ENCODE peak calls at places on chromosomes 13 and 19, in eight cellular contexts. K is right cardiac atrium; S is AG09309; N is uterus; B is fibroblast of mammary gland; Y is CD4-positive, CD25-positive, alpha-beta regulatory T cell; L is cardiac fibroblast; G is effector memory CD4-positive, alpha-beta T cell. D is an unnamed sample.

GRCh38 chr19:45955905-45956608 is 17.6 kb downstream of the NOVA2 start:
- DNase-seq in Y (no peak), L (peak), B (no peak), G (no peak), N (peak), S (no peak), K (peak), D (no peak)

GRCh38 chr19:54668353-54668752 is 5.6 kb downstream of the LILRB4 start:
- DNase-seq in B (no peak), N (no peak), Y (no peak), L (no peak), K (no peak), G (no peak), S (no peak), D (no peak)

GRCh38 chr19:34418300-34418699 is 9.9 kb upstream of the UBA2 start:
- DNase-seq in B (no peak), G (no peak), N (no peak), S (no peak), L (no peak), Y (no peak), K (no peak), D (no peak)

GRCh38 chr19:28847468-28847867 is 365.5 kb downstream of the UQCRFS1 start:
- DNase-seq in G (no peak), S (peak), B (peak), N (no peak), K (no peak), L (peak), Y (no peak), D (no peak)

GRCh38 chr13:20939662-20940061 is 37.1 kb upstream of the XPO4 start:
- DNase-seq in N (no peak), B (no peak), S (no peak), G (no peak), Y (no peak), L (no peak), K (peak), D (no peak)

GRCh38 chr13:38685974-38686571 is 804 bp upstream of the FREM2 start:
- DNase-seq in G (no peak), B (peak), K (no peak), S (no peak), L (peak), N (no peak), Y (no peak), D (no peak)

GRCh38 chr19:8445488-8446001 is 770 bp downstream of the HNRNPM start:
- DNase-seq in N (peak), Y (no peak), B (no peak), L (peak), S (no peak), G (peak), K (peak), D (no peak)

GRCh38 chr19:39237200-39238184 is 7.3 kb downstream of the IFNL3 start:
- DNase-seq in L (no peak), S (no peak), Y (no peak), K (no peak), N (no peak), G (no peak), B (no peak), D (peak)

GRCh38 chr13:113602291-113602970 is 17.9 kb downstream of the TFDP1 start:
- DNase-seq in B (no peak), K (no peak), N (no peak), Y (no peak), G (no peak), S (no peak), L (no peak), D (no peak)

GRCh38 chr19:660793-661426 is 2.1 kb downstream of the RNF126 start:
- DNase-seq in N (no peak), K (no peak), L (no peak), S (no peak), B (no peak), G (no peak), Y (no peak), D (no peak)

GRCh38 chr19:663682-664117 is 686 bp upstream of the RNF126 start:
- DNase-seq in L (no peak), Y (no peak), B (no peak), S (no peak), G (no peak), N (no peak), K (no peak), D (no peak)

GRCh38 chr19:662962-663681 is at the start of gene RNF126:
- DNase-seq in N (peak), B (peak), L (peak), G (peak), S (peak), Y (peak), K (peak), D (peak)

GRCh38 chr19:662207-662961 is 630 bp downstream of the RNF126 start:
- DNase-seq in B (peak), N (no peak), K (no peak), Y (peak), G (peak), S (no peak), L (peak), D (no peak)

GRCh38 chr19:661427-662196 is 1.4 kb downstream of the RNF126 start:
- DNase-seq in Y (peak), K (no peak), L (peak), S (no peak), G (peak), N (no peak), B (no peak), D (no peak)
- H3K4me3 ChIP-seq in Y (peak), K (peak), L (peak), S (peak), G (peak), N (peak), B (peak), D (peak)

GRCh38 chr19:3478409-3479176 is 1.7 kb downstream of the SMIM24 start:
- DNase-seq in G (no peak), L (no peak), B (no peak), S (no peak), K (no peak), Y (no peak), N (no peak), D (no peak)
- H3K4me3 ChIP-seq in G (no peak), L (no peak), B (no peak), S (no peak), K (no peak), Y (no peak), N (no peak), D (no peak)

GRCh38 chr19:58096884-58097283 is 1.1 kb downstream of the ZSCAN18 start:
- DNase-seq in L (no peak), N (no peak), S (no peak), K (no peak), Y (no peak), G (no peak), B (no peak), D (no peak)

GRCh38 chr19:58097783-58098681 is at the start of gene ZSCAN18:
- DNase-seq in K (peak), L (peak), G (peak), Y (peak), B (peak), N (peak), S (peak), D (peak)

GRCh38 chr19:58095328-58095727 is 2.7 kb downstream of the ZSCAN18 start:
- DNase-seq in Y (no peak), K (no peak), G (no peak), S (no peak), L (no peak), B (no peak), N (no peak), D (no peak)

GRCh38 chr19:58097349-58097748 is 682 bp downstream of the ZSCAN18 start:
- DNase-seq in N (no peak), Y (no peak), L (no peak), K (no peak), B (no peak), S (no peak), G (no peak), D (no peak)

GRCh38 chr19:58098682-58098998 is 609 bp upstream of the ZSCAN18 start:
- DNase-seq in S (no peak), L (no peak), G (no peak), B (peak), K (no peak), Y (no peak), N (no peak), D (no peak)
- H3K4me3 ChIP-seq in S (peak), L (peak), G (peak), B (peak), K (peak), Y (peak), N (peak), D (peak)

GRCh38 chr13:99689955-99690354 is 188.7 kb downstream of the TM9SF2 start:
- DNase-seq in K (no peak), S (no peak), B (no peak), L (no peak), G (no peak), N (no peak), Y (no peak), D (no peak)
- H3K4me3 ChIP-seq in K (no peak), S (no peak), B (no peak), L (no peak), G (no peak), N (no peak), Y (no peak), D (peak)

GRCh38 chr19:44770550-44771257 is 7.0 kb upstream of the CBLC start:
- DNase-seq in G (peak), S (peak), N (peak), Y (peak), L (peak), K (peak), B (peak), D (peak)
- H3K4me3 ChIP-seq in G (no peak), S (no peak), N (no peak), Y (peak), L (no peak), K (no peak), B (no peak), D (peak)